ENCODE peak calls at places on chromosomes 2 and 18, in five cellular contexts. R, M, C, P and B are unnamed samples.

GRCh38 chr2:191202881-191203397 is 42.3 kb upstream of the MYO1B start:
- DNase-seq in R (no peak), P (peak; percentile 74), M (no peak), C (no peak), B (no peak)

GRCh38 chr2:143553261-143553660 is 424.0 kb downstream of the ARHGAP15 start:
- DNase-seq in R (no peak), P (no peak), C (no peak), M (no peak), B (no peak)

GRCh38 chr2:190404487-190404886 is 3.7 kb upstream of the MFSD6 start:
- DNase-seq in C (no peak), R (peak; percentile 32), M (no peak), P (no peak), B (no peak)

GRCh38 chr2:162928356-162928755 is 89.8 kb upstream of the KCNH7 start:
- DNase-seq in C (no peak), P (no peak), R (no peak), M (no peak), B (no peak)

GRCh38 chr2:96642564-96643350 is at the start of gene FER1L5:
- DNase-seq in R (peak; percentile 31), M (no peak), C (peak; percentile 72), P (no peak), B (no peak)

GRCh38 chr2:113822087-113822805 is 65.8 kb upstream of the SLC35F5 start:
- DNase-seq in C (no peak), R (no peak), M (no peak), P (no peak), B (no peak)

GRCh38 chr18:22283397-22283796 is 114.0 kb downstream of the GATA6 start:
- DNase-seq in M (no peak), C (no peak), R (no peak), P (no peak), B (no peak)

GRCh38 chr2:127759931-127760330 is 51.0 kb downstream of the WDR33 start:
- DNase-seq in C (no peak), R (no peak), M (no peak), P (no peak), B (no peak)

GRCh38 chr2:239942871-239943311 is 82.3 kb downstream of the NDUFA10 start:
- DNase-seq in M (no peak), R (no peak), C (no peak), P (peak; percentile 38), B (no peak)

GRCh38 chr2:60414731-60415130 is 138.7 kb downstream of the BCL11A start:
- DNase-seq in P (no peak), C (no peak), M (no peak), R (no peak), B (no peak)

GRCh38 chr2:77147154-77147553 is 375.0 kb downstream of the LRRTM4 start:
- DNase-seq in R (no peak), C (no peak), M (no peak), P (no peak), B (no peak)

GRCh38 chr18:24138281-24138883 is 480 bp upstream of the CABYR start:
- DNase-seq in C (no peak), R (no peak), M (no peak), P (no peak), B (no peak)

GRCh38 chr2:207530160-207531023 is 630 bp downstream of the CREB1 start:
- DNase-seq in P (peak; percentile 77), M (no peak), C (no peak), R (no peak), B (no peak)

GRCh38 chr2:183803596-183803995 is 679.4 kb downstream of the NUP35 start:
- DNase-seq in P (no peak), C (no peak), M (no peak), R (no peak), B (no peak)

GRCh38 chr2:3075941-3076340 is 301.7 kb downstream of the EIPR1 start:
- DNase-seq in M (no peak), R (no peak), C (no peak), P (no peak), B (no peak)

GRCh38 chr2:160837416-160837815 is 322.8 kb upstream of the TANK start:
- DNase-seq in R (no peak), M (no peak), P (no peak), C (no peak), B (no peak)

GRCh38 chr2:241692448-241692847 is 5.8 kb upstream of the DTYMK start:
- DNase-seq in R (no peak), P (no peak), C (no peak), M (no peak), B (no peak)

GRCh38 chr2:120312861-120313694 is 32.9 kb upstream of the INHBB start:
- DNase-seq in P (peak; percentile 87), M (peak; percentile 23), C (peak; percentile 86), R (peak; percentile 60), B (peak; percentile 41)

GRCh38 chr2:136248242-136248641 is 130.3 kb upstream of the CXCR4 start:
- DNase-seq in R (peak; percentile 41), P (no peak), C (no peak), M (no peak), B (no peak)

GRCh38 chr2:68465081-68465916 is 1.8 kb downstream of the FBXO48 start:
- DNase-seq in M (no peak), C (no peak), P (no peak), R (no peak), B (no peak)

GRCh38 chr2:137942785-137943034 is 21.6 kb upstream of the HNMT start:
- DNase-seq in P (no peak), R (no peak), C (no peak), M (no peak), B (no peak)

GRCh38 chr2:61016392-61017002 is 1.0 kb upstream of the PEX13 start:
- DNase-seq in M (no peak), P (no peak), R (no peak), C (no peak), B (no peak)

GRCh38 chr2:223613017-223613950 is 11.1 kb upstream of the SCG2 start:
- DNase-seq in P (peak; percentile 95), R (peak; percentile 89), C (peak; percentile 58), M (no peak), B (peak; percentile 66)

GRCh38 chr2:133109772-133110171 is 439.8 kb upstream of the LYPD1 start:
- DNase-seq in R (no peak), M (no peak), P (no peak), C (no peak), B (no peak)

GRCh38 chr18:8657873-8658521 is 47.4 kb upstream of the MTCL1 start:
- DNase-seq in P (no peak), C (no peak), R (no peak), M (no peak), B (no peak)

GRCh38 chr18:13416848-13417247 is 198.3 kb downstream of the LDLRAD4 start:
- DNase-seq in M (no peak), C (no peak), R (no peak), P (no peak), B (no peak)

GRCh38 chr2:30282081-30282480 is 50.7 kb downstream of the LBH start:
- DNase-seq in C (no peak), R (no peak), P (no peak), M (no peak), B (no peak)

GRCh38 chr18:70258243-70258642 is 30.6 kb upstream of the SOCS6 start:
- DNase-seq in M (no peak), C (no peak), R (no peak), P (no peak), B (no peak)

GRCh38 chr2:173075781-173076556 is at the start of gene MAP3K20:
- DNase-seq in M (peak; percentile 9), R (no peak), C (peak; percentile 77), P (peak; percentile 92), B (no peak)

GRCh38 chr18:58315739-58316215 is 271.8 kb downstream of the NEDD4L start:
- DNase-seq in R (peak; percentile 65), M (no peak), C (no peak), P (no peak), B (no peak)

GRCh38 chr2:166092889-166093288 is 34.9 kb downstream of the SCN1A start:
- DNase-seq in M (no peak), C (no peak), R (no peak), P (no peak), B (no peak)

GRCh38 chr2:38702413-38702812 is 36.5 kb downstream of the GALM start:
- DNase-seq in M (no peak), R (no peak), P (no peak), C (no peak), B (no peak)

GRCh38 chr18:12857991-12858544 is 26.0 kb downstream of the PTPN2 start:
- DNase-seq in M (no peak), R (no peak), P (no peak), C (no peak), B (no peak)

GRCh38 chr18:23573948-23574431 is 12.3 kb downstream of the NPC1 start:
- DNase-seq in C (no peak), R (no peak), P (no peak), M (no peak), B (peak; percentile 17)

GRCh38 chr18:13524054-13524453 is 202.3 kb downstream of the FAM210A start:
- DNase-seq in P (peak; percentile 46), M (no peak), R (no peak), C (no peak), B (no peak)

GRCh38 chr2:17242813-17243485 is 275.3 kb downstream of the RAD51AP2 start:
- DNase-seq in M (no peak), R (no peak), C (no peak), P (no peak), B (no peak)

GRCh38 chr2:17249249-17249648 is 269.0 kb downstream of the RAD51AP2 start:
- DNase-seq in P (no peak), M (no peak), R (no peak), C (no peak), B (no peak)

GRCh38 chr2:17245921-17246320 is 272.3 kb downstream of the RAD51AP2 start:
- DNase-seq in M (no peak), C (no peak), R (no peak), P (no peak), B (no peak)
- TF ChIP-seq POLR2AphosphoS5 in M (no peak), C (no peak), R (no peak), P (no peak), B (no peak)

GRCh38 chr2:231455222-231455621 is 9.1 kb downstream of the NCL start:
- DNase-seq in M (no peak), P (no peak), C (no peak), R (no peak), B (no peak)
- TF ChIP-seq POLR2AphosphoS5 in M (peak; percentile 51), P (no peak), C (peak; percentile 92), R (no peak), B (no peak)

GRCh38 chr2:21268871-21269224 is 145.1 kb downstream of the TDRD15 start:
- DNase-seq in P (no peak), C (no peak), R (no peak), M (no peak), B (no peak)

GRCh38 chr2:21268197-21268870 is 144.6 kb downstream of the TDRD15 start:
- DNase-seq in M (no peak), C (no peak), P (no peak), R (no peak), B (no peak)

GRCh38 chr2:21270083-21270491 is 146.3 kb downstream of the TDRD15 start:
- DNase-seq in P (no peak), R (no peak), M (no peak), C (no peak), B (no peak)

GRCh38 chr2:21267232-21267835 is 143.6 kb downstream of the TDRD15 start:
- DNase-seq in R (no peak), M (no peak), C (no peak), P (no peak), B (no peak)

GRCh38 chr2:21270658-21271057 is 146.9 kb downstream of the TDRD15 start:
- DNase-seq in R (no peak), P (peak; percentile 86), M (no peak), C (no peak), B (no peak)
- TF ChIP-seq POLR2AphosphoS5 in R (no peak), P (peak; percentile 94), M (no peak), C (no peak), B (no peak)

GRCh38 chr2:10132043-10132575 is 9.6 kb downstream of the RRM2 start:
- DNase-seq in C (no peak), M (no peak), R (no peak), P (peak; percentile 17), B (no peak)
- TF ChIP-seq POLR2AphosphoS5 in C (peak; percentile 51), M (no peak), R (no peak), P (no peak), B (no peak)